ENCODE peak calls at places on chromosomes 13 and 19, in four cellular contexts. One of them, this sample, is unnamed.

GRCh38 chr13:99796175-99796819 is 175.3 kb downstream of the ZIC5 start:
- DNase-seq in K562: peak
- DNase-seq in HepG2: peak
- DNase-seq in H1: no peak
- DNase-seq in this sample: peak

GRCh38 chr19:56297010-56297409 is 17.6 kb downstream of the ZSCAN5A start:
- DNase-seq in K562: no peak
- DNase-seq in HepG2: no peak
- DNase-seq in H1: no peak
- DNase-seq in this sample: no peak

GRCh38 chr13:32261567-32261966 is 53.6 kb downstream of the ZAR1L start:
- DNase-seq in K562: peak
- DNase-seq in HepG2: no peak
- DNase-seq in H1: no peak
- DNase-seq in this sample: no peak

GRCh38 chr13:73717632-73718031 is 416.6 kb downstream of the KLF12 start:
- DNase-seq in K562: no peak
- DNase-seq in HepG2: no peak
- DNase-seq in H1: no peak
- DNase-seq in this sample: no peak

GRCh38 chr19:9793051-9793591 is 24.6 kb upstream of the ZNF846 start:
- DNase-seq in K562: peak
- DNase-seq in HepG2: no peak
- DNase-seq in H1: no peak
- DNase-seq in this sample: peak

GRCh38 chr19:43751466-43752220 is 3.1 kb downstream of the SMG9 start:
- DNase-seq in K562: no peak
- DNase-seq in HepG2: no peak
- DNase-seq in H1: no peak
- DNase-seq in this sample: no peak

GRCh38 chr13:36608474-36608873 is 65.3 kb upstream of the SERTM1 start:
- DNase-seq in K562: no peak
- DNase-seq in HepG2: no peak
- DNase-seq in H1: no peak
- DNase-seq in this sample: no peak

GRCh38 chr13:78993792-78994191 is 334.8 kb upstream of the OBI1 start:
- DNase-seq in K562: no peak
- DNase-seq in HepG2: no peak
- DNase-seq in H1: no peak
- DNase-seq in this sample: no peak

GRCh38 chr13:30843548-30843947 is 62.5 kb upstream of the MEDAG start:
- DNase-seq in K562: no peak
- DNase-seq in HepG2: no peak
- DNase-seq in H1: no peak
- DNase-seq in this sample: no peak

GRCh38 chr13:99959538-99960230 is 11.9 kb downstream of the ZIC5 start:
- DNase-seq in K562: no peak
- DNase-seq in HepG2: no peak
- DNase-seq in H1: no peak
- DNase-seq in this sample: no peak

GRCh38 chr19:16175954-16176353 is 2.6 kb upstream of the CIB3 start:
- DNase-seq in K562: no peak
- DNase-seq in HepG2: no peak
- DNase-seq in H1: no peak
- DNase-seq in this sample: no peak

GRCh38 chr19:29887498-29887897 is 54.5 kb upstream of the URI1 start:
- DNase-seq in K562: peak
- DNase-seq in HepG2: no peak
- DNase-seq in H1: no peak
- DNase-seq in this sample: no peak

GRCh38 chr19:8174706-8175105 is 25.3 kb upstream of the FBN3 start:
- DNase-seq in K562: no peak
- DNase-seq in HepG2: no peak
- DNase-seq in H1: no peak
- DNase-seq in this sample: no peak

DNA sequence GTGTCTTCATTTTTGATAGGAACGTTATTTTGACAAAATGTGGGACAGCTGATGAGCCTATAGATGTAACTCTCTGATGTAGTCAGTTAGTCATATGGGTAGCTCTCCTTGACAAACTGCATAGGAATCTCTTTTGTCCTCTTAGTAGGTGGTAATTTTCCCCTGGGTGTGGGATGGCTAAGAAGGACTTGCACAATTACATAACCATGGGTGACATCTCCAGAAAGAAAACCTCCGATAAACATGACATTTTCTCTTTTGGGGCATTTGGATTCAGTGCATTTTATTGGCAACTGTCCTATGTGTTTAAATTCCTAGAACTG is 41.8 kb downstream of the IGFL3 start:
- DNase-seq in K562: no peak
- DNase-seq in HepG2: no peak
- DNase-seq in H1: no peak
- DNase-seq in this sample: no peak
- TF ChIP-seq POLR2A in K562: no peak
- TF ChIP-seq POLR2A in HepG2: no peak
- TF ChIP-seq POLR2A in H1: no peak
- TF ChIP-seq POLR2A in this sample: no peak

GRCh38 chr13:61146158-61146557 is 269.5 kb downstream of the PCDH20 start:
- DNase-seq in K562: no peak
- DNase-seq in HepG2: no peak
- DNase-seq in H1: no peak
- DNase-seq in this sample: no peak

GRCh38 chr13:61144834-61145593 is 270.6 kb downstream of the PCDH20 start:
- DNase-seq in K562: no peak
- DNase-seq in HepG2: no peak
- DNase-seq in H1: no peak
- DNase-seq in this sample: no peak

GRCh38 chr13:61148211-61148610 is 267.4 kb downstream of the PCDH20 start:
- DNase-seq in K562: no peak
- DNase-seq in HepG2: no peak
- DNase-seq in H1: no peak
- DNase-seq in this sample: no peak

GRCh38 chr13:61148691-61149332 is 266.8 kb downstream of the PCDH20 start:
- DNase-seq in K562: no peak
- DNase-seq in HepG2: no peak
- DNase-seq in H1: no peak
- DNase-seq in this sample: no peak

DNA sequence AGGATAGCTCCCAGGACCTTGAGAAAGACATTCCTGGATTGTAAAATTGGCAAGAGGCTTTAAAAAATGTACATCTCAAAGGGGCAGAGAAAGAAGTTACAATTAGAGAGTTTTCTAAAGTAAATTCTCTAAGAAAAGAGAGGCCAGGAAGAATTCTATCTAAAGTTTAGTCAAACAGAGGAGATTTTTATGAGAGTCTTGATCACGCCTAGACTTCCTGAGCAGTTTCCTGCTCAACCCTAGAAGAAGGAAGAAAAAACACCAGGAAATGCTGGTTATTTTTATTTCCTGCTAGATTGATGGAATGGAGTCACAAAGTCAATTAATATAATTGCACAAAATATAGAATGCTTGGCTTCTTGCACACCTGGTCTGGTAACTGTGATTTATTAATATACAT is 269.1 kb downstream of the PCDH20 start:
- DNase-seq in K562: no peak
- DNase-seq in HepG2: no peak
- DNase-seq in H1: no peak
- DNase-seq in this sample: no peak
- TF ChIP-seq RNF2 in K562: no peak
- TF ChIP-seq RNF2 in HepG2: no peak
- TF ChIP-seq RNF2 in H1: no peak
- TF ChIP-seq RNF2 in this sample: no peak

GRCh38 chr19:815775-816499 is 5.8 kb downstream of the PLPPR3 start:
- DNase-seq in K562: no peak
- DNase-seq in HepG2: no peak
- DNase-seq in H1: no peak
- DNase-seq in this sample: no peak
- TF ChIP-seq POLR2A in K562: no peak
- TF ChIP-seq POLR2A in HepG2: no peak
- TF ChIP-seq POLR2A in H1: no peak
- TF ChIP-seq POLR2A in this sample: no peak

GRCh38 chr13:27168086-27168485 is 3.5 kb downstream of the USP12 start:
- DNase-seq in K562: no peak
- DNase-seq in HepG2: no peak
- DNase-seq in H1: no peak
- DNase-seq in this sample: no peak

GRCh38 chr13:27171244-27171829 is at the start of gene USP12:
- DNase-seq in K562: peak
- DNase-seq in HepG2: no peak
- DNase-seq in H1: no peak
- DNase-seq in this sample: no peak

GRCh38 chr13:27170521-27171243 is 929 bp downstream of the USP12 start:
- DNase-seq in K562: peak
- DNase-seq in HepG2: peak
- DNase-seq in H1: no peak
- DNase-seq in this sample: peak

GRCh38 chr13:27170221-27170520 is 1.4 kb downstream of the USP12 start:
- DNase-seq in K562: no peak
- DNase-seq in HepG2: no peak
- DNase-seq in H1: no peak
- DNase-seq in this sample: no peak

DNA sequence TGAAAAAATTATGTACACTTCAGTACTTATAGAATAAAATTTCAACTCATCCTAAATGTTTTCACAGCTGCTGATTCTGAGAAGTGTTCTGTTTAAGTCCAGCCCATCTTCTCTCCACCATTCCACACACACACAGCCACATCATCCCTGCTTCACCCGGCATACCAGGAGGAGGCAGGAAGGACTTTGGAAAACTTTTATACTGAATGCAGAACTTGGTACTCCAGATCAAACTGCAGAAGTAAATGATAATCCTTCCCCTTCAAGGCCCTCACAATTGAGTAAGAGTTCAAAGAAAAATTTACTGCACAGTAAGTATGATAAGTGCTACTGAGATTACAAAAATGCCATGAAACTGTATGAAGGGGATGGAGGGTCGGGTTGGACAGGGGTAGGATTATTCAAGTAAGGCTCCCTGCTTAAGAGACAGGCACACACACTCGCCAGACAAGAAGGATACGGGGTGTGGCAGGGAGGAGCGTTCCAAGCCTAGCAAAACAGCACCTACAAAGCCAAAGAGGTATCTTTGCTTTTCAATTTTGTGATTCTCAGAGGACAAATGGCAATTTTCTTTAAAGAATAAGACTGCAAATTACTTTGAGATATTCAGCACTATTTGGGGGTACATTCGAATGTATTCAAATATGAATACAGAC is 2.6 kb downstream of the USP12 start:
- DNase-seq in K562: peak
- DNase-seq in HepG2: no peak
- DNase-seq in H1: no peak
- DNase-seq in this sample: no peak
- TF ChIP-seq RNF2 in K562: no peak
- TF ChIP-seq RNF2 in HepG2: no peak
- TF ChIP-seq RNF2 in H1: no peak
- TF ChIP-seq RNF2 in this sample: no peak

DNA sequence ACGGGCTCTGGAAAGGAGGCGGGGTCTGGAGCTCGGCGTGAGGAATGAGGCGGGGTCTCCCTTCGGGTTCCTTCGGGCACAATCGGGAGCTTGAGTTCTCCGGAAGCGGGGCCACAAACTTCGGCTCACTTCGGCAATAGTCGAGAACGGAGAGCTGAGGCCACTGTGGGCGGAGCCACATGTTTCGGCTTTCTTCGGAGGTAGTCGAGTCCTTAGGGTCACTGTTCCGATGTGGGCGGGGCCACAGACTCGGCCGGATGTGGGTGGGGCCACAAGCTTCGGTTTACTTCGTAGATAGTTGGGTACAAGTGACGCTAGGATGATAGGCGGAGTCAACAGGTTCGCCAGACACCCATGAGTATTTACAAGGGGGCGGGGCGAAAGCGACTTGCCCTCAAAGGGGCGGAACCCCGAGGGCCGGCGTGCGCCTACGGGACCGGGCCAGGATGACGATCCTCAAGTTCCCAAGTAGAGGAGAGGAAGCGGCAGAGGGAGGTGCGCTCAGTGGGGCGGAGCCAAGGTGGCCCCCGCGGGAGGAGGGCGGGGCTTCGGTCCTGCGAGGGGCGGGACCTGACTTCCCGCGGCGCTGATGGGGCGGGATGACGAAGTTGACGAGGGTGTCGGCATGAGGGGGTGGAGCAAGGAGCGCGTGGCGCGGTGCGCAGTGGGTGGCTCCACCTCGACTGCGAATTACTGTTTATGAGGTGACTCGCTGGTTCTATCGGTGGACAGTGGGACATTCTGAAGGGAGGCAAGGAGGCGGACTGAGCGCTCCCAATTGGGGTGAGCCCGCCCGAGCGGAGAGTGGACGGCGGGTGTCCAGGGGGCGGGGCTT is 505 bp upstream of the MBOAT7 start:
- DNase-seq in K562: peak
- DNase-seq in HepG2: peak
- DNase-seq in H1: peak
- DNase-seq in this sample: peak
- TF ChIP-seq POLR2A in K562: peak
- TF ChIP-seq POLR2A in HepG2: peak
- TF ChIP-seq POLR2A in H1: peak
- TF ChIP-seq POLR2A in this sample: peak

GRCh38 chr13:91722267-91722884 is 324.0 kb downstream of the GPC5 start:
- DNase-seq in K562: peak
- DNase-seq in HepG2: no peak
- DNase-seq in H1: no peak
- DNase-seq in this sample: peak
- TF ChIP-seq RNF2 in K562: no peak
- TF ChIP-seq RNF2 in HepG2: no peak
- TF ChIP-seq RNF2 in H1: no peak
- TF ChIP-seq RNF2 in this sample: no peak

GRCh38 chr19:38852231-38853044 is 2.7 kb upstream of the HNRNPL start:
- DNase-seq in K562: peak
- DNase-seq in HepG2: no peak
- DNase-seq in H1: no peak
- DNase-seq in this sample: peak

GRCh38 chr19:38850231-38850975 is 617 bp upstream of the HNRNPL start:
- DNase-seq in K562: peak
- DNase-seq in HepG2: peak
- DNase-seq in H1: peak
- DNase-seq in this sample: peak

GRCh38 chr19:38851622-38852230 is 1.9 kb upstream of the HNRNPL start:
- DNase-seq in K562: peak
- DNase-seq in HepG2: peak
- DNase-seq in H1: peak
- DNase-seq in this sample: peak

GRCh38 chr19:38849746-38850230 is at the start of gene HNRNPL:
- DNase-seq in K562: no peak
- DNase-seq in HepG2: no peak
- DNase-seq in H1: no peak
- DNase-seq in this sample: no peak

DNA sequence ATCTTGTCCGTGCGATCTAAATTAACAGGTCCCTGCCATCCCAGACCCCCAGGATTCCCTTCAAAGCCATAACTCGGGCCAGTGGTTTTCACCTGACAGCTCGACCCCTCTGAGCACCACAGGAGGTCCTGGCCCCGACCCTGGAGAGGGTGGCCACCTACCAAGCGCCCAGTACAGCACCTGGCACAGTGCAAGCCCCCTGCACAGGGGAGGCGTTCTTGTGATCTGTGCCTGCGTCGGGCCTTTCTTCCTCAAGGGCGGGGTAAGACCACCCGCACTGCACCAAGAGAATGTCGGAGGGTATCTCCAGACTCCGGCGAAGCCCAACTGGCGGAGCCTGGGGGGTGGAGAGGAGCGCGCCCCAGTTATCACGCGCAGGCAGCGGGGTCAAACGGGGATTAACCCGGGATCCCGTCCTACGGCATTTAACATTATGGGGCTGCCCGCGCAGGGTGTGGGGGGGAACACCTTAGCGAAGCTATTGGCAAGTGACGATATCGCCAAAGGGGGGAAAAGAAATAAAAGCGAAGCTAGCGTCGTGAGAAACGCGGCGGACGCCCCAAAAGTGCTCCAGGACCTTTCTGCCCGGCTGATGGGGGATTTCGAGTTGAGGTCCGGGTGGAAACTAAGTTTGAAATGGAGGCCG is 1.3 kb upstream of the HNRNPL start:
- DNase-seq in K562: peak
- DNase-seq in HepG2: no peak
- DNase-seq in H1: no peak
- DNase-seq in this sample: no peak
- TF ChIP-seq POLR2A in K562: peak
- TF ChIP-seq POLR2A in HepG2: peak
- TF ChIP-seq POLR2A in H1: no peak
- TF ChIP-seq POLR2A in this sample: peak